ENCODE peak calls at places on chromosomes 3 and 15, in eight cellular contexts. J is choroid plexus epithelial cell, Z is PC-3, C is lower lobe of right lung, M is IMR-90, F is HepG2, V is WTC11, T is glutamatergic neuron. E is an unnamed sample.

GRCh38 chr3:171415070-171415469 is 45.1 kb downstream of the TNIK start:
- DNase-seq in J (peak; percentile 85), Z (peak; percentile 17), C (no peak), M (peak; percentile 59), F (no peak), V (no peak), T (no peak), E (no peak)

GRCh38 chr15:31304736-31305365 is 21.8 kb upstream of the KLF13 start:
- DNase-seq in J (peak; percentile 28), Z (no peak), C (no peak), M (no peak), F (no peak), V (no peak), T (no peak), E (no peak)

GRCh38 chr3:126127904-126128303 is 44.0 kb upstream of the SLC41A3 start:
- DNase-seq in J (no peak), Z (no peak), C (peak; percentile 30), M (no peak), F (no peak), V (no peak), T (no peak), E (no peak)

GRCh38 chr3:21754839-21755238 is 3.8 kb upstream of the ZNF385D start:
- DNase-seq in J (no peak), Z (no peak), C (no peak), M (no peak), F (no peak), V (no peak), T (no peak), E (no peak)

GRCh38 chr3:123272547-123272946 is 70.8 kb downstream of the SEC22A start:
- DNase-seq in J (peak; percentile 26), Z (peak; percentile 22), C (no peak), M (peak; percentile 57), F (no peak), V (no peak), T (no peak), E (no peak)

GRCh38 chr3:5047764-5048163 is 68.5 kb downstream of the BHLHE40 start:
- DNase-seq in J (no peak), Z (no peak), C (no peak), M (no peak), F (peak; percentile 6), V (no peak), T (no peak), E (no peak)

GRCh38 chr3:126261037-126261436 is 80.7 kb upstream of the ALDH1L1 start:
- DNase-seq in J (peak; percentile 80), Z (no peak), C (no peak), M (peak; percentile 61), F (peak; percentile 62), V (no peak), T (peak; percentile 53), E (no peak)

GRCh38 chr3:29977360-29977759 is 629.0 kb upstream of the TGFBR2 start:
- DNase-seq in J (peak; percentile 19), Z (no peak), C (no peak), M (no peak), F (no peak), V (no peak), T (no peak), E (no peak)

GRCh38 chr3:31124368-31124767 is 229.9 kb upstream of the GADL1 start:
- DNase-seq in J (no peak), Z (no peak), C (no peak), M (no peak), F (no peak), V (no peak), T (no peak), E (no peak)

GRCh38 chr3:179860275-179861107 is 176.2 kb downstream of the PEX5L start:
- DNase-seq in J (no peak), Z (no peak), C (no peak), M (no peak), F (no peak), V (no peak), T (no peak), E (no peak)

GRCh38 chr3:143119974-143120715 is 574 bp downstream of the CHST2 start:
- DNase-seq in J (peak; percentile 38), Z (no peak), C (peak; percentile 51), M (no peak), F (no peak), V (peak; percentile 57), T (peak; percentile 63), E (peak; percentile 51)

GRCh38 chr3:54870423-54870822 is 57.4 kb downstream of the LRTM1 start:
- DNase-seq in J (peak; percentile 96), Z (peak; percentile 85), C (no peak), M (peak; percentile 97), F (peak; percentile 14), V (no peak), T (no peak), E (no peak)
- TF ChIP-seq CTCF in J (peak; percentile 89), Z (peak; percentile 85), C (peak; percentile 30), M (peak; percentile 88), F (peak; percentile 38), V (peak; percentile 15), T (peak; percentile 21), E (no peak)

DNA sequence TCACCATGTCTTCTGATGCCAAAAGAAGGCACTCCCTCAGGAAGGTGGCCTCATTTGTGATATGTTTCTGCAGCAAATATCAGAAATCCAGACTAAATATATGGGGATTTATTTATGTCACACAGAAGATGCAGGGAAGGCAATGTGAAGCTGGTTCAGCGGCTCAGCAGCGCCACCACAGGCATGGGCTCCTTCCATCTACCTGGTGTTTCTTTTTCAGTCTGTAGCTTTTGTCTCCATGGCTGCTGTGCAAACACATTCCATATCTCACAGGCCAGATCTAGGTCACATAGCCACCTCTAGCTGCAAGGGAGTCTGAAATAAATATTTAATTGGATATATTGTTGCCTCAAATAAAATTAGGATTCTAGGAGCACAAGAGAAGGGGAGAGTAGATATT is 502.1 kb upstream of the IL12A start:
- DNase-seq in J (peak; percentile 31), Z (peak; percentile 47), C (no peak), M (peak; percentile 8), F (peak; percentile 2), V (peak; percentile 65), T (no peak), E (peak; percentile 12)
- TF ChIP-seq CTCF in J (peak; percentile 47), Z (peak; percentile 63), C (no peak), M (no peak), F (peak; percentile 23), V (peak; percentile 30), T (no peak), E (no peak)

GRCh38 chr3:168044049-168044448 is 51.7 kb downstream of the GOLIM4 start:
- DNase-seq in J (no peak), Z (no peak), C (no peak), M (no peak), F (no peak), V (no peak), T (no peak), E (peak; percentile 15)

GRCh38 chr3:168036654-168037419 is 58.9 kb downstream of the GOLIM4 start:
- DNase-seq in J (no peak), Z (no peak), C (no peak), M (no peak), F (no peak), V (no peak), T (no peak), E (no peak)

DNA sequence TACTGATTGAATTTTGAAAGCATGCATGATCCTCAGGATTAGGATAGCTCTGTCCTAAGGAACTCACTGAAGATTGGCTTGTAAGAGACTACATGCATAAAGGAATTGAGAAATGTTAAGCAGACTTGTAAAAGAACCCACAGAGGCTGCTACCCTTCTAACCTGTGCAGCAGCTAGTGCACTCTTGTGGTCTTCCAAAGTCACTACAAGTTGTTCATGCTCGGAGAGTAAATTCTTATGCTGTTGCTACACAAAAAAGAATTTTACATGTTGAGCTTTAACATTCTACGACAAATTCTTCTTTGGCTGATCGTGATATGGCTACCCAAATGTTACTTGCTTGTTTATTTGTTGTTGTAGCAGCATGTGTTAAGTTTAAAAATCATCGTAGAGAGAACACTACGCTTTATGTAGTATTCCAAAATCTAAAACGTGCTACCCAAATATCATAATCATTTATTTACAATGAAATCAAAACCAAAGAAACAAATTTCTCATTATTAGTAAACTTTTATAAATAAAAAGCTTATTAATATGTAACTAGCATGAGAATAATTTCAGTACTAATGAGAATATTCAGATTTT is 55.0 kb downstream of the GOLIM4 start:
- DNase-seq in J (peak; percentile 94), Z (peak; percentile 63), C (no peak), M (peak; percentile 74), F (peak; percentile 49), V (peak; percentile 16), T (no peak), E (peak; percentile 18)
- TF ChIP-seq CTCF in J (peak; percentile 87), Z (peak; percentile 88), C (peak; percentile 53), M (peak; percentile 65), F (peak; percentile 68), V (peak; percentile 36), T (peak; percentile 67), E (peak; percentile 66)

DNA sequence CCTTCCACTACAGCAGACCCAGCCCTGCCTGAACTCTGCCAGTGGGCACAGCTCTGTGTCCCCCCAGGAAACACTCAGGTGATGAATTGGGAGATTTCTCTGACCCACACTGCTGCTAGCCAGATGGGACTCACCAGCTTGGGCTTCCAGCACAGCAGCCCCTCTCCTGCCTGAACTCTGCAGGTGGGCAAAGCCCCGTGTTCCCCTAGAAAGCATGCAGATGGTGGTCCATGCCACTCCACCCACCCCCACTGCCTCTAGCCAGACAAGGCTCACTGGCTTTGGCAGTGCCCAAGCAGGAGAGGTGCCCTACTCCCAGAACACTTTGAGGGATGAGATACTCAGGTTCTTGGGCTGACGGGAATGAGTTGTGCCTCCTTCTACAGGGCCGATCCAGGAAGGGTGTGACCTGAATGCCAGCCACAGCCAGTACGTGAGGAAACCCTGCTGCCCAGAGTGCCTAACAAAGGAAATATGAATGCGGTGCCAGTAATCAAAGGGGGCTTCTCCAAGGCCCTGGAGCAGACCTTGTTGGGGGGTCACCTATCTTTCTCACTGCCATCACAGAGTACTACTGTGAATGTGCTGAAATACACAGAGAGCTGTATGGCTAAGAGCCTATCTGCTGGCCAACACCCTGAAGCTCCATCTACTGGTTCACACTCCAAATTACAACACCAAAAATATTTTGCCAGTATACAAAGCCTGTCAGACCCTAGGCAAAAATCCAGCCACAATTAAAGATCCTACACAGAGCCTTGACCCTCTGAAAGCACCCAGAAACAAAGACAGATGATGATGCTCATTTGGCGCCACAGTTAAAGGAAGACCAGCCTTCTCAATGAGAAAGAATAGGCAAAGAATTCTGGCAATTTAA is 61.9 kb downstream of the BTLA start:
- DNase-seq in J (peak; percentile 83), Z (peak; percentile 75), C (no peak), M (peak; percentile 58), F (peak; percentile 9), V (no peak), T (no peak), E (no peak)
- TF ChIP-seq CTCF in J (peak; percentile 72), Z (peak; percentile 68), C (peak; percentile 34), M (peak; percentile 56), F (peak; percentile 39), V (peak; percentile 52), T (peak; percentile 25), E (no peak)

GRCh38 chr3:128665362-128666021 is 14.9 kb upstream of the RPN1 start:
- DNase-seq in J (peak; percentile 48), Z (peak; percentile 6), C (no peak), M (no peak), F (no peak), V (no peak), T (no peak), E (no peak)
- TF ChIP-seq CTCF in J (peak; percentile 33), Z (peak; percentile 30), C (no peak), M (peak; percentile 32), F (peak; percentile 21), V (no peak), T (no peak), E (no peak)